ENCODE peak calls at places on chromosomes 12 and 14, in four cellular contexts. V, Y, M and B are unnamed samples.

GRCh38 chr12:46380881-46381280 is 8.3 kb upstream of the SLC38A2 start:
- DNase-seq in V (no peak), Y (no peak), M (no peak), B (no peak)

GRCh38 chr14:53338192-53338591 is 185.1 kb upstream of the DDHD1 start:
- DNase-seq in V (peak; percentile 67), Y (no peak), M (no peak), B (no peak)

GRCh38 chr14:24065408-24065807 is 6.0 kb upstream of the CPNE6 start:
- DNase-seq in V (no peak), Y (no peak), M (no peak), B (no peak)

GRCh38 chr14:54665938-54666337 is 99.0 kb downstream of the SAMD4A start:
- DNase-seq in V (no peak), Y (no peak), M (no peak), B (no peak)

GRCh38 chr12:86376052-86376451 is 119.9 kb upstream of the MGAT4C start:
- DNase-seq in V (no peak), Y (peak; percentile 17), M (no peak), B (no peak)

GRCh38 chr14:22296722-22297121 is 292.3 kb downstream of the DAD1 start:
- DNase-seq in V (peak; percentile 90), Y (no peak), M (no peak), B (no peak)

GRCh38 chr14:69713976-69714716 is 52.8 kb upstream of the SRSF5 start:
- DNase-seq in V (no peak), Y (no peak), M (no peak), B (no peak)

GRCh38 chr12:121776190-121777098 is 17.0 kb downstream of the RHOF start:
- DNase-seq in V (peak; percentile 44), Y (peak; percentile 90), M (peak; percentile 86), B (peak; percentile 95)

GRCh38 chr12:57487597-57488396 is at the start of gene MARS1:
- DNase-seq in V (peak; percentile 96), Y (peak; percentile 92), M (peak; percentile 83), B (peak; percentile 97)

GRCh38 chr14:81384900-81385299 is 15.2 kb downstream of the STON2 start:
- DNase-seq in V (no peak), Y (no peak), M (no peak), B (no peak)

GRCh38 chr12:131116437-131117117 is 162.9 kb downstream of the ADGRD1 start:
- DNase-seq in V (no peak), Y (peak; percentile 66), M (no peak), B (no peak)

GRCh38 chr14:35134329-35135123 is 12.2 kb downstream of the PRORP start:
- DNase-seq in V (no peak), Y (no peak), M (no peak), B (no peak)

GRCh38 chr12:119440961-119441360 is 106.4 kb downstream of the CCDC60 start:
- DNase-seq in V (no peak), Y (no peak), M (no peak), B (no peak)

GRCh38 chr14:58465425-58465824 is 37.9 kb downstream of the KIAA0586 start:
- DNase-seq in V (peak; percentile 70), Y (no peak), M (no peak), B (no peak)

GRCh38 chr14:74964787-74965769 is 9.7 kb upstream of the PGF start:
- DNase-seq in V (peak; percentile 40), Y (no peak), M (no peak), B (no peak)

GRCh38 chr12:59595557-59596231 is at the start of gene SLC16A7:
- DNase-seq in V (peak; percentile 86), Y (peak; percentile 63), M (peak; percentile 73), B (peak; percentile 87)

GRCh38 chr12:114976361-114976760 is 292.4 kb upstream of the TBX3 start:
- DNase-seq in V (no peak), Y (no peak), M (no peak), B (no peak)

GRCh38 chr14:32724864-32725550 is 213.7 kb upstream of the NPAS3 start:
- DNase-seq in V (peak; percentile 28), Y (no peak), M (no peak), B (no peak)

GRCh38 chr12:68119250-68119649 is 40.3 kb downstream of the IFNG start:
- DNase-seq in V (no peak), Y (peak; percentile 19), M (no peak), B (peak; percentile 60)

GRCh38 chr12:79162948-79163347 is 298.4 kb downstream of the SYT1 start:
- DNase-seq in V (no peak), Y (no peak), M (no peak), B (no peak)

GRCh38 chr14:50447491-50447890 is 50.8 kb upstream of the CDKL1 start:
- DNase-seq in V (peak; percentile 21), Y (no peak), M (no peak), B (no peak)

GRCh38 chr12:109946505-109946904 is 46.4 kb downstream of the TCHP start:
- DNase-seq in V (peak; percentile 65), Y (no peak), M (no peak), B (no peak)

GRCh38 chr12:42790761-42791151 is 201.2 kb upstream of the PRICKLE1 start:
- DNase-seq in V (peak; percentile 83), Y (peak; percentile 32), M (no peak), B (no peak)

GRCh38 chr12:123928274-123928865 is 44.3 kb downstream of the CCDC92 start:
- DNase-seq in V (no peak), Y (no peak), M (no peak), B (no peak)

GRCh38 chr12:127500513-127500912 is 766.5 kb upstream of the TMEM132C start:
- DNase-seq in V (no peak), Y (no peak), M (no peak), B (no peak)

GRCh38 chr12:53538209-53538689 is 31.0 kb upstream of the NPFF start:
- DNase-seq in V (peak; percentile 68), Y (no peak), M (no peak), B (no peak)

GRCh38 chr14:68780358-68781160 is 12.3 kb downstream of the ZFP36L1 start:
- DNase-seq in V (peak; percentile 62), Y (no peak), M (no peak), B (peak; percentile 55)

GRCh38 chr12:68042212-68042699 is 53.0 kb downstream of the IFNG-AS1 start:
- DNase-seq in V (peak; percentile 3), Y (no peak), M (no peak), B (peak; percentile 65)

GRCh38 chr14:50667491-50668007 is 557 bp downstream of the SAV1 start:
- DNase-seq in V (no peak), Y (peak; percentile 48), M (no peak), B (peak; percentile 41)

DNA sequence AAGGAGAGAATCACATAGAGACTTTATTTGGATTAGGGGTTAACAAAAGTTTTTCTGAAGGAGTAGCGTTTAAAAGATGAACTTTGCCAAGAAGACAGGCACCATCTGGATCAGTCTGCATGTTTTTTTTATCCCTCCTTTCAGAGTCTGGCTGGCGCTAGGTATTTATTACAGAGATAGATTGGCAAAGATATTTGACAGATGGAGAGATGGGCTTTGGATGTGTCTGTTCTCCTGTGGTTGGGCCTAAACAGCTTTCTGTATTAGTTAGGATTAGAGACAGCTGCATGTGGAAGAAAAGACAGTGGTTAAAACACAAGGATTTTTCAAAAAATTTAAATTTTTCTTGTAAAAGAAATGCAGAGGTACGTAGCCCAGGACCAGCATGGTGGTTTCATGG is 133.9 kb downstream of the C12orf75 start:
- DNase-seq in V (no peak), Y (no peak), M (no peak), B (no peak)
- TF ChIP-seq CTCF in V (no peak), Y (no peak), M (no peak), B (no peak)

GRCh38 chr12:50102186-50102585 is 1.6 kb upstream of the GPD1 start:
- DNase-seq in V (no peak), Y (no peak), M (no peak), B (no peak)

GRCh38 chr12:50102648-50103309 is 1.0 kb upstream of the GPD1 start:
- DNase-seq in V (no peak), Y (no peak), M (no peak), B (no peak)

GRCh38 chr12:50101663-50102062 is 2.1 kb upstream of the GPD1 start:
- DNase-seq in V (peak; percentile 68), Y (peak; percentile 51), M (no peak), B (no peak)

GRCh38 chr12:50099302-50100008 is 4.4 kb upstream of the GPD1 start:
- DNase-seq in V (peak; percentile 42), Y (no peak), M (no peak), B (no peak)

DNA sequence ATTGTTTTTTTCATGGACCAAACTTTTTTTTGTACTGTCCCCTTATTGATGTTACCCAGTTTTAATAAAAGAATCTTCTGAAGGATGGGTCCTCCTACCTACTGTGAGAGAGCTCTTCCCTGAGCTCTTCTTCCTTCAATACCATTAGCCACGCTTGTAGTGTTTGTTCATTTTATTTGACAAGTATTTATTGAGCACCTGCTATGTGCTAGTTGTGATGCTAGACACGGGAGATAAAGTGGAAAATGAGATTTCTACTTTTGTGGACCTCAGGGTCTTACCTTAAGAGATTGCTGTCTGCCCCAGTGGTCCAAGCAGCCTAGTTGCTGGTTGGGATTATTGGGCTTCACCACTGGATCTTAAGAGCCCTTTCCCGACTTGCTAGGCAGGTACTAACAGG is 3.2 kb upstream of the GPD1 start:
- DNase-seq in V (no peak), Y (no peak), M (no peak), B (no peak)
- TF ChIP-seq CTCF in V (no peak), Y (no peak), M (no peak), B (no peak)

GRCh38 chr14:41824441-41824840 is 217.8 kb downstream of the LRFN5 start:
- DNase-seq in V (no peak), Y (no peak), M (no peak), B (no peak)
- TF ChIP-seq CTCF in V (no peak), Y (peak; percentile 30), M (no peak), B (peak; percentile 22)

DNA sequence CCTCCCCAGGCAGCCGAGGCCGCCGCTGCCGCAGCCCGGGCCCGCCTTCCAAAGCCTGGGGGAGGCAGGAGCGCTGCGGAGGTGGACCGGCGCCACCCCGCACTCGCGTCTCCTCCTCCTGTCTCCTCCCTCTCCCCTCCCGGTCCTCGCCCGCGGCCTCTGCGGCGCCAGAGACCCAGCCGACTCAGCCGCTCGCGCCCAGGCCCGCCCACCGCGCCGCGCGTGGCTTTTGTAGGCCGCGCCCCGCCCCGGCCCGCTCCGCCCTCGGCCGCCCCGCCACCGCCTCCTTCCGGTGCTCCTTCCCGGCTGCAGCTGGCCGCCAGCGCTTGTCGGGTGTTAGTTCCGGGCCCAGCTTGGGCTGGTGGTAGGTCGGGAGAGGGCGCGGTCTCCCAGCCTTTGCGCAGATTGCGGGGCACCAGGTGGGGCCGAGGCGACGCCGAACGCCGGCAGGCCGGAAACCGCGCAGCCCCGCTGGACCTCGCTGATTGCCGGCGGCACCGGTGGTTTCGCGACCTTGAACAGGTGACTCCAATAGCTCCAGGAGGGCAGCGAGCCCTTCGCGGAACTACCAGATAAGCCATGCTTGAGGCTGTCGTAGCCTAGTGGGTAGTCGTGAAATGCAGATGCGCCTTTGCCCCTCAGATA is at the start of gene CAPRIN2:
- DNase-seq in V (peak; percentile 93), Y (peak; percentile 95), M (peak; percentile 97), B (peak; percentile 93)
- TF ChIP-seq CTCF in V (peak; percentile 43), Y (peak; percentile 41), M (no peak), B (no peak)